ENCODE peak calls at places on chromosomes 5 and 9, in nine cellular contexts. I, Q, H, G, O, T, F, U and Y are unnamed samples.

GRCh38 chr5:41095324-41096101 is 24.4 kb upstream of the MROH2B start:
- DNase-seq in G (no peak), O (peak; percentile 29), T (no peak), F (no peak), Q (no peak), U (no peak), H (no peak), I (no peak), Y (no peak)

GRCh38 chr9:109013678-109014145 is 413 bp upstream of the CTNNAL1 start:
- DNase-seq in H (no peak), I (peak; percentile 61), T (no peak), F (no peak), G (no peak), U (no peak), Q (no peak), O (peak; percentile 66), Y (no peak)

GRCh38 chr5:72222521-72222920 is 97.5 kb downstream of the MRPS27 start:
- DNase-seq in T (no peak), F (no peak), Q (no peak), I (no peak), U (no peak), O (no peak), H (no peak), G (no peak), Y (no peak)

GRCh38 chr9:88464851-88465250 is 70.1 kb upstream of the NXNL2 start:
- DNase-seq in I (peak; percentile 26), G (no peak), H (no peak), T (no peak), F (no peak), U (no peak), O (peak; percentile 8), Q (no peak), Y (no peak)

GRCh38 chr9:107462691-107463090 is 26.9 kb downstream of the KLF4 start:
- DNase-seq in G (no peak), H (no peak), O (peak; percentile 32), T (no peak), I (peak; percentile 14), U (no peak), F (no peak), Q (no peak), Y (no peak)

GRCh38 chr5:179273074-179273435 is 72.2 kb downstream of the ADAMTS2 start:
- DNase-seq in T (no peak), H (no peak), O (no peak), F (no peak), I (no peak), Q (no peak), U (no peak), G (peak; percentile 39), Y (no peak)

GRCh38 chr5:45578270-45578669 is 117.9 kb downstream of the HCN1 start:
- DNase-seq in G (no peak), H (peak; percentile 3), I (no peak), O (no peak), F (no peak), U (no peak), T (no peak), Q (no peak), Y (peak; percentile 3)

GRCh38 chr9:75071530-75072122 is 16.3 kb downstream of the NMRK1 start:
- DNase-seq in Q (no peak), G (peak; percentile 81), F (peak; percentile 25), O (no peak), H (peak; percentile 44), I (no peak), U (peak; percentile 44), T (no peak), Y (no peak)

DNA sequence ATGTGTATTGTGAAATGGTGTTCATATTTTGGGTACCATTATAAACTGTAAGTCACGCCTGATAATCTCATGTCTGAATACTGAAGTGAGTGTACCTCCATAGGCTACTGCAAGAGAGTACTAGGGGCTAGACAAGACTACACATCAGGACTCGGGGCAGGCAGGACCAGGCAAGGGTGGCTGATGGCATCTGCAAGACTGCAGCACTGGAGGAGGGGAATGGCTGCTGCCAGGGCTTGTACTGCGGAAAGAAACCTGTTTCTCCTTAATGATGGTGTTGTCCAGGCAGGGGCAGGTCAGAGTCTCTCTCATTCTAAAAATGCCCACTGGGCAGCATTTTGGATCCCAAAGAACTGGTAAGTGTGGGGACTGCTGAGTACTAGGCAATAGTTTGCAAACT is 172.5 kb downstream of the RAB3C start:
- DNase-seq in O (no peak), H (no peak), F (no peak), I (no peak), Q (no peak), G (no peak), T (no peak), U (no peak), Y (no peak)
- TF ChIP-seq CTCF in O (no peak), H (no peak), F (no peak), I (no peak), Q (no peak), G (no peak), T (no peak), U (no peak), Y (no peak)

GRCh38 chr9:97500765-97501176 is 695 bp upstream of the TMOD1 start:
- DNase-seq in G (no peak), T (no peak), O (no peak), I (no peak), U (no peak), H (no peak), Q (no peak), F (no peak), Y (no peak)
- H3K4me3 ChIP-seq in G (peak overlapping the region; percentile 75), T (peak overlapping the region; percentile 67), O (no peak overlapping the region), I (peak overlapping the region; percentile 42), U (peak overlapping the region; percentile 23), H (peak overlapping the region; percentile 48), Q (peak overlapping the region; percentile 57), F (peak overlapping the region; percentile 58), Y (peak overlapping the region; percentile 43)

GRCh38 chr9:130356033-130356432 is 88.7 kb upstream of the ASS1 start:
- DNase-seq in F (no peak), Q (no peak), U (no peak), G (no peak), T (no peak), I (no peak), O (no peak), H (no peak), Y (no peak)

GRCh38 chr9:130354806-130355205 is 89.2 kb downstream of the HMCN2 start:
- DNase-seq in T (no peak), G (no peak), I (no peak), H (no peak), Q (no peak), O (no peak), U (no peak), F (no peak), Y (no peak)

GRCh38 chr9:130358928-130359327 is 85.8 kb upstream of the ASS1 start:
- DNase-seq in U (no peak), I (no peak), O (no peak), T (no peak), G (no peak), Q (no peak), F (no peak), H (no peak), Y (no peak)

GRCh38 chr9:130354378-130354777 is 88.8 kb downstream of the HMCN2 start:
- DNase-seq in Q (no peak), T (no peak), H (no peak), U (no peak), G (no peak), O (no peak), F (no peak), I (no peak), Y (no peak)

DNA sequence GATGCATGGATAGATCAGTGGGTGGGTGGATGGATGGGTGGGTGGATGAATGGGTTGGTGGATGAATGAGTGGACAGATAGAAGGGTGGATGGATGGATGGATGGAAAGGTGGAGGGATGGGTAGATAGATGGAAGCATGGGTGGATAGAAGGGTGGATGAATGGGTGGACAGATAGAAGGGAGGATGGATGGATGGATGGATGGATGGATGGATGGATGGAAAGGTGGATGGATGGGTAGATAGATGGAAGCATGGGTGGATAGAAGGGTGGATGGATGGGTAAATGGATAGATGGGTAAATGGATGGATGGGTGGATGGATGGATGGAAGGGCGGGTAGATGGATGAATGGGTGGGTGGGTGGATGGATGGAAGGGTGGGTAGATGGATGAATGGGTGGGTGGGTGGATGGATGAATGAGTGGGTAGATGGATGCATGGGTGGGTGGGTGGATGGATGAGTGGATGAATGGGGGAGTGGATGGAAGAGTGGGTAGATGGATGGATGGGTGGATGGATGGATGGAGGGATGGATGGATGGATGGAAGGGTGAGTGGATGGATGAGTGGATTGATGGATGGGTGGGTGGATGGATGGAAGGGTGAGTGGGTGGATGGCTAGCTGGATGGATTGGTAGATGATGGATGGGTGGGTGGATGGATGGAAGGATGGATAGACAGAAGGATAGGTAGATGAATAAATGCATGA is 87.7 kb upstream of the ASS1 start:
- DNase-seq in T (no peak), Q (no peak), F (no peak), O (no peak), U (no peak), H (no peak), I (no peak), G (no peak), Y (no peak)
- TF ChIP-seq CTCF in T (no peak), Q (no peak), F (no peak), O (no peak), U (no peak), H (no peak), I (no peak), G (no peak), Y (no peak)

GRCh38 chr9:72290311-72290710 is 74.7 kb downstream of the ZFAND5 start:
- DNase-seq in O (no peak), F (no peak), I (no peak), Q (no peak), T (no peak), G (no peak), H (no peak), U (no peak), Y (no peak)

GRCh38 chr9:72292184-72292787 is 72.7 kb downstream of the ZFAND5 start:
- DNase-seq in H (no peak), G (no peak), F (no peak), U (no peak), T (no peak), Q (no peak), I (no peak), O (peak; percentile 71), Y (peak; percentile 13)

GRCh38 chr9:72297516-72297915 is 67.5 kb downstream of the ZFAND5 start:
- DNase-seq in F (no peak), O (no peak), T (no peak), H (no peak), G (no peak), I (no peak), Q (no peak), U (no peak), Y (no peak)

GRCh38 chr9:72294952-72295351 is 70.1 kb downstream of the ZFAND5 start:
- DNase-seq in G (peak; percentile 52), F (no peak), T (no peak), H (no peak), U (no peak), O (peak; percentile 67), Q (no peak), I (no peak), Y (no peak)

DNA sequence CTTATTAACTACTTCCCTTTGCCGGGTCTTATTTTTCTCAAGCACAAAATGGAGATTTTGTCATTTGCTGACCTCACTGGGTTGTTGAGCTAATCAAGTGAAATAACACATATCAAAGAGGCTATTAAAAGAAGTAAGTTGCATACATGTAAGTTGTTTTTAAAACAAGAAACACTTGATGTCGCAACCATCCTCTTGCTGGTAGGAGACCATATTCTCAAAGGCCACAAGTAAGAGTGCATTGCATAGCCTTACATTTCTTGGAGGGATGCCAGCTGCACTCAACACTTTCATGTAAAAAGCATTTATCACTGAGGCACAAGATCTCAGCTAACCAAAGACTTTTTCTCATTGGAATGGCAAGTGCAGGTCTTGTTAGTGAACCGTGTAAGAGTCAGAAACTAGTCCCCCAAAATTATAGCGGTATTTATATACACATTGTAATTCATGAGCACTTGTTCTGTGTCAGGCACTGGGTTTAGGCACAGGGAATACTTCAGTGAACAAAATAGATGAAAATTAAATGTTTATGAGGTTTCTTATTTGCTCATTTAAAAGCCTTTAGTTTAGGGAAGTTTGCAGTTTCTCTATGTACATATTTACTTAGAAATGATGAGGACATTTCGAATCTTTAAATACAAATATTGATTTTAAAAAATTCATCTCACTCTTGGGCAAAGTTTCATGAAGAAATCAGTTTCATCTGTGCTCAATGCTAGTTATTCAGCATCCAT is 72.0 kb downstream of the ZFAND5 start:
- DNase-seq in F (no peak), G (no peak), H (no peak), T (no peak), U (no peak), I (peak; percentile 80), Q (peak; percentile 18), O (peak; percentile 98), Y (peak; percentile 70)
- H3K4me3 ChIP-seq in F (no peak overlapping the region), G (no peak overlapping the region), H (no peak overlapping the region), T (no peak overlapping the region), U (no peak overlapping the region), I (no peak overlapping the region), Q (no peak overlapping the region), O (no peak overlapping the region), Y (no peak overlapping the region)